ENCODE peak calls at places on chromosome 1, in six cellular contexts. One of them, this sample, is unnamed.

GRCh38 chr1:66395202-66396061 is 138.5 kb upstream of the SGIP1 start:
- DNase-seq in HepG2: no peak
- DNase-seq in HL-60: peak; percentile 90
- DNase-seq in GM12878: no peak
- DNase-seq in H1: no peak
- DNase-seq in K562: no peak
- DNase-seq in this sample: no peak

GRCh38 chr1:84995484-84996334 is 1.2 kb downstream of the MCOLN2 start:
- DNase-seq in HepG2: no peak
- DNase-seq in HL-60: no peak
- DNase-seq in GM12878: no peak
- DNase-seq in H1: no peak
- DNase-seq in K562: no peak
- DNase-seq in this sample: peak; percentile 6

GRCh38 chr1:168783831-168784230 is 54.8 kb upstream of the DPT start:
- DNase-seq in HepG2: no peak
- DNase-seq in HL-60: no peak
- DNase-seq in GM12878: no peak
- DNase-seq in H1: no peak
- DNase-seq in K562: no peak
- DNase-seq in this sample: no peak

GRCh38 chr1:232352956-232353355 is 277.0 kb downstream of the SIPA1L2 start:
- DNase-seq in HepG2: no peak
- DNase-seq in HL-60: no peak
- DNase-seq in GM12878: no peak
- DNase-seq in H1: no peak
- DNase-seq in K562: no peak
- DNase-seq in this sample: no peak

GRCh38 chr1:53738205-53739108 is 507 bp downstream of the GLIS1 start:
- DNase-seq in HepG2: no peak
- DNase-seq in HL-60: no peak
- DNase-seq in GM12878: no peak
- DNase-seq in H1: no peak
- DNase-seq in K562: no peak
- DNase-seq in this sample: peak; percentile 57

GRCh38 chr1:7448986-7449385 is 322.1 kb upstream of the VAMP3 start:
- DNase-seq in HepG2: no peak
- DNase-seq in HL-60: no peak
- DNase-seq in GM12878: no peak
- DNase-seq in H1: no peak
- DNase-seq in K562: no peak
- DNase-seq in this sample: no peak

GRCh38 chr1:43632135-43632670 is 17.7 kb upstream of the KDM4A start:
- DNase-seq in HepG2: peak; percentile 44
- DNase-seq in HL-60: no peak
- DNase-seq in GM12878: no peak
- DNase-seq in H1: no peak
- DNase-seq in K562: peak; percentile 14
- DNase-seq in this sample: no peak

GRCh38 chr1:66503841-66504470 is 30.0 kb upstream of the SGIP1 start:
- DNase-seq in HepG2: peak; percentile 30
- DNase-seq in HL-60: peak; percentile 32
- DNase-seq in GM12878: no peak
- DNase-seq in H1: peak; percentile 7
- DNase-seq in K562: peak; percentile 33
- DNase-seq in this sample: peak; percentile 53

DNA sequence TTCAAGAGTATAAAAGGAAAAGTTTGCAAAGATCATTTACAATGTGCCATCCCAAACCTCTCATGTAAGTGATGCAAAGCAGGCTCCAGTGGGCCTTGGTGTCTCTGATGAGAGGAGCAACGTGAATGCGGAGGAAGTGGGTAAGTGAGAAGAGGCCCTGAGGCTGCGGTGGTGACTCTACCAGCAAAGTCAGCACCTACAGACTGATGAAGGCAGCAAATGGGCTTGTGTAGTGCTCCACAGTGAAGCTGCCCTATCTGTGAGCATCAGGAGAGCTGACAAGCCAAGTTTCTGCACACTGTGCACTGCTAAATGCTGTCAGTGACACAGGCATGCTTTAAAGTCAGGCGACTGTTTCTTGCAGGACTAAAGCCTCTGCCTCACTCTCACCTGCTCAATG is 15.6 kb upstream of the RAP1A start:
- DNase-seq in HepG2: no peak
- DNase-seq in HL-60: peak; percentile 19
- DNase-seq in GM12878: no peak
- DNase-seq in H1: no peak
- DNase-seq in K562: no peak
- DNase-seq in this sample: no peak
- TF ChIP-seq GABPA in HepG2: no peak
- TF ChIP-seq GABPA in HL-60: no peak
- TF ChIP-seq GABPA in GM12878: no peak
- TF ChIP-seq GABPA in H1: no peak
- TF ChIP-seq GABPA in K562: no peak
- TF ChIP-seq GABPA in this sample: no peak

DNA sequence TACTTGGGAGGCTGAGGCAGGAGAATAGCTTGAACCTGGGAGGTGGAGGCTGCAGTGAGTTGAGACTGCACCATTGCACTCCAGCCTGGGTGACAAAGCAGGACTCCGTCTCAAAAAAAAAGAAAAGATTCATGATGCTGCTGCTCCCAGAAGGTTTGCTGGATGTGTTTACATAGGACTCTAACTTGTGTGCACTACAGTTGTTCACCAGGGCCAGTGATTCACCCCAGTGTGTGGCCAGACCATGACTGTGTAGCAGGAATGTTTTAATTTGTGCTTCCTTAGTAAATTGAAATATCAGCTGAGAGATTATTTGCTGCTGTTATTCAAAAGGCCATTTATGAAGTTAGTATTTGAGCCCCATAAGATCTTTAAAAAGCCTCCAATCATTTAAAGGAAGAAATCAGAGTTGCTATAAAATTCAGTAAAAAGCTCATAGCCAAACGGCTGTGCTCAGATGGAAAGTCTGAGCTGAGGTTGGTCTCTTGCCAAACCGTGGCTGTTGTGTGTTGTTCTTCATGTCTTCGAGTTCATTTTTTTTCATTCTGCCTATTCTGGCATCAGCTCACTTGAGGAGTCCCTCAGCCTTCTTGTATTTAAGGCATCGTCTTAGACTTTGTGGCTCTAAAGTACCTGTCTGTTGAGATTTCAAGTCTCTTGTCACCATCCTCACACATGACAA is 18.1 kb upstream of the PGD start:
- DNase-seq in HepG2: peak; percentile 30
- DNase-seq in HL-60: no peak
- DNase-seq in GM12878: no peak
- DNase-seq in H1: no peak
- DNase-seq in K562: no peak
- DNase-seq in this sample: no peak
- TF ChIP-seq GABPA in HepG2: no peak
- TF ChIP-seq GABPA in HL-60: no peak
- TF ChIP-seq GABPA in GM12878: no peak
- TF ChIP-seq GABPA in H1: no peak
- TF ChIP-seq GABPA in K562: no peak
- TF ChIP-seq GABPA in this sample: no peak

GRCh38 chr1:203478986-203479385 is 3.4 kb downstream of the PRELP start:
- DNase-seq in HepG2: no peak
- DNase-seq in HL-60: no peak
- DNase-seq in GM12878: no peak
- DNase-seq in H1: no peak
- DNase-seq in K562: no peak
- DNase-seq in this sample: no peak
- TF ChIP-seq GABPA in HepG2: no peak
- TF ChIP-seq GABPA in HL-60: no peak
- TF ChIP-seq GABPA in GM12878: no peak
- TF ChIP-seq GABPA in H1: no peak
- TF ChIP-seq GABPA in K562: no peak
- TF ChIP-seq GABPA in this sample: no peak

GRCh38 chr1:173474097-173474779 is 2.9 kb upstream of the PRDX6 start:
- DNase-seq in HepG2: peak; percentile 74
- DNase-seq in HL-60: no peak
- DNase-seq in GM12878: no peak
- DNase-seq in H1: no peak
- DNase-seq in K562: no peak
- DNase-seq in this sample: no peak

GRCh38 chr1:173470608-173471007 is 6.5 kb upstream of the PRDX6 start:
- DNase-seq in HepG2: no peak
- DNase-seq in HL-60: no peak
- DNase-seq in GM12878: no peak
- DNase-seq in H1: no peak
- DNase-seq in K562: no peak
- DNase-seq in this sample: no peak

GRCh38 chr1:173476197-173476663 is 905 bp upstream of the PRDX6 start:
- DNase-seq in HepG2: no peak
- DNase-seq in HL-60: no peak
- DNase-seq in GM12878: no peak
- DNase-seq in H1: no peak
- DNase-seq in K562: no peak
- DNase-seq in this sample: no peak

GRCh38 chr1:173475564-173476196 is 1.5 kb upstream of the PRDX6 start:
- DNase-seq in HepG2: peak; percentile 33
- DNase-seq in HL-60: no peak
- DNase-seq in GM12878: no peak
- DNase-seq in H1: no peak
- DNase-seq in K562: no peak
- DNase-seq in this sample: peak; percentile 17

GRCh38 chr1:173473599-173474011 is 3.5 kb upstream of the PRDX6 start:
- DNase-seq in HepG2: no peak
- DNase-seq in HL-60: no peak
- DNase-seq in GM12878: no peak
- DNase-seq in H1: no peak
- DNase-seq in K562: peak; percentile 4
- DNase-seq in this sample: no peak
- TF ChIP-seq GABPA in HepG2: no peak
- TF ChIP-seq GABPA in HL-60: no peak
- TF ChIP-seq GABPA in GM12878: no peak
- TF ChIP-seq GABPA in H1: no peak
- TF ChIP-seq GABPA in K562: no peak
- TF ChIP-seq GABPA in this sample: no peak

GRCh38 chr1:116737020-116737854 is 17.0 kb upstream of the CD2 start:
- DNase-seq in HepG2: peak; percentile 7
- DNase-seq in HL-60: peak; percentile 58
- DNase-seq in GM12878: peak; percentile 66
- DNase-seq in H1: peak; percentile 31
- DNase-seq in K562: peak; percentile 76
- DNase-seq in this sample: peak; percentile 83
- TF ChIP-seq GABPA in HepG2: no peak
- TF ChIP-seq GABPA in HL-60: no peak
- TF ChIP-seq GABPA in GM12878: no peak
- TF ChIP-seq GABPA in H1: no peak
- TF ChIP-seq GABPA in K562: no peak
- TF ChIP-seq GABPA in this sample: no peak

DNA sequence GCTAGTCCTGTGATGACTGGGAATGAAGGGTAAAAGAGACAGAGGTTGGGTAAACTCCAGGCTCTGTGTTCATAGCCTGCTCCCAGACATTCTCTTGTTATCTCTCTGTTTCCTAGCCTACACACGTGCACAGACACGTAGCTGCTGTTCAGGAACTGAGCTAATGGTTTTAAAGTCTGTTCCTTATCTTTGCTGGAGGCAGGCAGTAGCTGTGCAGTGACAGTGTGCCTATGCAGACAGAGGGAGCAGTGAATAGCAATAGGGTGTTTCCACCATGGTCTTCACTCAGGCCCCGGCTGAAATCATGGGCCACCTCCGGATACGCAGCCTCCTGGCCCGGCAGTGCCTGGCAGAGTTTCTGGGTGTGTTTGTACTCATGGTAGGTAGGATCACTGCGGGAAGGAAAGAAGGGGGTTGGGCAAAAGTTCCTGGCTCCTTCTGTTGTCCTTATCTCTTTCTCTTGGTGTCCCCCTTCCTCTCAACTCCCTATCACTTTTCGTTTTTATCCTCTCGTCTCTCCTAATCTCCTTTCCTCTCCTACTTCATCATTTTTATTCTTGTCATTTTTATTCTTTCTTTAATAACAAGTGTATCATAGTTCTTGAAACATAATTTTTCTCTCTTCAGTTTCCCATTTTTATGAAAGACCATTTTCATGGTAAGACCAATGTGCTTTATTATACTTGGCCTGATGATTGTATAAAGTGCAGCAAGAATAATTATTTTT is at the start of gene AQP10:
- DNase-seq in HepG2: peak; percentile 63
- DNase-seq in HL-60: no peak
- DNase-seq in GM12878: no peak
- DNase-seq in H1: no peak
- DNase-seq in K562: peak; percentile 58
- DNase-seq in this sample: peak; percentile 67
- TF ChIP-seq GABPA in HepG2: no peak
- TF ChIP-seq GABPA in HL-60: no peak
- TF ChIP-seq GABPA in GM12878: no peak
- TF ChIP-seq GABPA in H1: no peak
- TF ChIP-seq GABPA in K562: no peak
- TF ChIP-seq GABPA in this sample: no peak

GRCh38 chr1:29703596-29703995 is 467.3 kb downstream of the PTPRU start:
- DNase-seq in HepG2: no peak
- DNase-seq in HL-60: peak; percentile 13
- DNase-seq in GM12878: no peak
- DNase-seq in H1: no peak
- DNase-seq in K562: peak; percentile 37
- DNase-seq in this sample: peak; percentile 81
- TF ChIP-seq GABPA in HepG2: no peak
- TF ChIP-seq GABPA in HL-60: no peak
- TF ChIP-seq GABPA in GM12878: no peak
- TF ChIP-seq GABPA in H1: no peak
- TF ChIP-seq GABPA in K562: no peak
- TF ChIP-seq GABPA in this sample: no peak

DNA sequence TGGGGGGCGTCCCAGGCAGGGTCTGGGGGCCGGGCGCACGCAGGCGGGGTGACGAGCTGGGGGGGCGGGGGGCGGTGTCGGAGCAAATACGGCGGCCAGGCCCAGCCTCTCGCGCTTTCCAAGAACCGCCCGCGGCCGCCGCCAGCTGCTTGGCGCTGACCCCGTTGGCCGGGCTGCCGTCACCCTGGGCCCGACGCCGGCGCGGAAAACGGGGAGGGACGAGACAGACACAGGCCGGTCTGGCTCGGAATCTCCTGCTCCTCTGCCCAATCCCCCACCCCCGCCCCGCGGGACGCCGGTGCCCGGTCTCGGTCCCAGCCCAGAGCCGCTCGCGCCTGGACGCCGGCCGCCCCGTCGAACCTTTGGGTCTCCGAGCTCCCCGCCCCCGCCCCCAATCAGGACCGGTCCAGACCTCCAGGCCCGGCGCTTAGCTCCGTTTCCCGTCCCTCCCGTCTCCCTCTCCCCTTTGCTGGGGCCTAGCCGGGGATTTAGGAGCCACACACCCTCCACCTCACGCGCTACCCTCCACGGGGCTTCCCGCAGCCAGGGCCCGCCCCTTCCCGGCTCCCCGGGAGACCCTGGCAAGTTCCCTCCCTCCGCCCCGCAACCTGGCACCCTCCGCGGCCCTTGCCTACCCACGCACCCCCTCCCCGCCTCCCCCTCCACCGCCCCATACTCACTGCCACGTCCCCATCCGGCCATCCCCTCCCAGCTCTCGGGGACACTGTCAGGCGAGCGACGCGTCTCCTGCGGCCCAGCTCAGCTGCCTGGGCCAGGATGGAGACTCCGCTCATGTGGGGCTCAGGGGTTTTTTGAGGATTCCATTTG is 794 bp upstream of the MMP23B start:
- DNase-seq in HepG2: no peak
- DNase-seq in HL-60: no peak
- DNase-seq in GM12878: no peak
- DNase-seq in H1: no peak
- DNase-seq in K562: no peak
- DNase-seq in this sample: peak; percentile 57
- TF ChIP-seq GABPA in HepG2: no peak
- TF ChIP-seq GABPA in HL-60: no peak
- TF ChIP-seq GABPA in GM12878: no peak
- TF ChIP-seq GABPA in H1: no peak
- TF ChIP-seq GABPA in K562: no peak
- TF ChIP-seq GABPA in this sample: no peak